ENCODE peak calls at places on chromosome 5, in ten cellular contexts. N, C, M, O, F, D, U, J, S and G are unnamed samples.

GRCh38 chr5:176359658-176360057 is 1.9 kb downstream of the KIAA1191 start:
- DNase-seq in N (no peak), C (no peak), M (no peak), O (no peak), F (no peak), D (no peak), U (no peak), J (no peak), S (no peak), G (no peak)

GRCh38 chr5:75509956-75510355 is 1.5 kb downstream of the CERT1 start:
- DNase-seq in N (no peak), C (peak), M (no peak), O (no peak), F (no peak), D (peak), U (no peak), J (no peak), S (no peak), G (no peak)

GRCh38 chr5:89901983-89902382 is 507.6 kb downstream of the CETN3 start:
- DNase-seq in N (no peak), C (no peak), M (no peak), O (no peak), F (peak), D (peak), U (no peak), J (no peak), S (no peak), G (no peak)

GRCh38 chr5:142512041-142512679 is 173.7 kb downstream of the FGF1 start:
- DNase-seq in N (no peak), C (no peak), M (no peak), O (no peak), F (no peak), D (no peak), U (no peak), J (no peak), S (no peak), G (no peak)

GRCh38 chr5:146049704-146050026 is 55.7 kb downstream of the PLAC8L1 start:
- DNase-seq in N (no peak), C (no peak), M (no peak), O (no peak), F (no peak), D (no peak), U (no peak), J (no peak), S (no peak), G (no peak)

GRCh38 chr5:156802501-156802900 is 47.6 kb upstream of the PPP1R2B start:
- DNase-seq in N (no peak), C (no peak), M (peak), O (no peak), F (no peak), D (no peak), U (no peak), J (no peak), S (no peak), G (no peak)

GRCh38 chr5:140251527-140251973 is 51.4 kb downstream of the PFDN1 start:
- DNase-seq in N (peak), C (no peak), M (no peak), O (peak), F (no peak), D (no peak), U (no peak), J (peak), S (no peak), G (no peak)

GRCh38 chr5:60703944-60704343 is 4.0 kb upstream of the DEPDC1B start:
- DNase-seq in N (no peak), C (no peak), M (no peak), O (no peak), F (no peak), D (no peak), U (no peak), J (no peak), S (no peak), G (no peak)

GRCh38 chr5:72151169-72151568 is 43.9 kb downstream of the MAP1B start:
- DNase-seq in N (no peak), C (no peak), M (no peak), O (no peak), F (no peak), D (no peak), U (no peak), J (no peak), S (no peak), G (no peak)

GRCh38 chr5:40904205-40904993 is 4.9 kb upstream of the C7 start:
- DNase-seq in N (no peak), C (peak), M (peak), O (peak), F (peak), D (peak), U (peak), J (peak), S (peak), G (no peak)

GRCh38 chr5:112475747-112476435 is 56.8 kb upstream of the EPB41L4A start:
- DNase-seq in N (no peak), C (no peak), M (no peak), O (no peak), F (no peak), D (no peak), U (no peak), J (no peak), S (no peak), G (no peak)

GRCh38 chr5:177378884-177379883 is 5.0 kb upstream of the SLC34A1 start:
- DNase-seq in N (no peak), C (no peak), M (no peak), O (no peak), F (no peak), D (no peak), U (no peak), J (no peak), S (no peak), G (no peak)

GRCh38 chr5:112270299-112271293 is 148.5 kb downstream of the EPB41L4A start:
- DNase-seq in N (no peak), C (no peak), M (no peak), O (no peak), F (no peak), D (no peak), U (no peak), J (no peak), S (peak), G (no peak)

GRCh38 chr5:82285206-82285605 is 7.1 kb upstream of the RPS23 start:
- DNase-seq in N (no peak), C (no peak), M (no peak), O (no peak), F (no peak), D (no peak), U (no peak), J (no peak), S (no peak), G (no peak)

GRCh38 chr5:146032911-146033310 is 72.5 kb downstream of the PLAC8L1 start:
- DNase-seq in N (no peak), C (no peak), M (no peak), O (no peak), F (no peak), D (no peak), U (no peak), J (no peak), S (no peak), G (no peak)

GRCh38 chr5:122429545-122430327 is 117.7 kb downstream of the SNCAIP start:
- DNase-seq in N (no peak), C (no peak), M (peak), O (no peak), F (no peak), D (no peak), U (no peak), J (no peak), S (no peak), G (no peak)

GRCh38 chr5:93192107-93192506 is 388.9 kb downstream of the NR2F1-AS1 start:
- DNase-seq in N (no peak), C (no peak), M (no peak), O (peak), F (no peak), D (no peak), U (no peak), J (peak), S (no peak), G (no peak)

GRCh38 chr5:654071-654778 is 38.9 kb downstream of the TPPP start:
- DNase-seq in N (no peak), C (no peak), M (no peak), O (no peak), F (no peak), D (no peak), U (no peak), J (no peak), S (no peak), G (no peak)

GRCh38 chr5:38404236-38404635 is 145.9 kb downstream of the EGFLAM start:
- DNase-seq in N (no peak), C (no peak), M (no peak), O (no peak), F (no peak), D (no peak), U (no peak), J (no peak), S (no peak), G (no peak)

GRCh38 chr5:2269656-2270055 is 386.9 kb upstream of the IRX4 start:
- DNase-seq in N (no peak), C (no peak), M (no peak), O (no peak), F (no peak), D (no peak), U (no peak), J (no peak), S (no peak), G (no peak)

GRCh38 chr5:2272755-2273154 is 390.0 kb upstream of the IRX4 start:
- DNase-seq in N (no peak), C (no peak), M (no peak), O (no peak), F (no peak), D (no peak), U (no peak), J (no peak), S (no peak), G (no peak)

GRCh38 chr5:2271280-2271679 is 388.6 kb upstream of the IRX4 start:
- DNase-seq in N (no peak), C (no peak), M (no peak), O (no peak), F (no peak), D (no peak), U (no peak), J (no peak), S (no peak), G (no peak)

GRCh38 chr5:2270467-2270866 is 387.7 kb upstream of the IRX4 start:
- DNase-seq in N (no peak), C (no peak), M (no peak), O (no peak), F (no peak), D (no peak), U (no peak), J (no peak), S (no peak), G (no peak)

DNA sequence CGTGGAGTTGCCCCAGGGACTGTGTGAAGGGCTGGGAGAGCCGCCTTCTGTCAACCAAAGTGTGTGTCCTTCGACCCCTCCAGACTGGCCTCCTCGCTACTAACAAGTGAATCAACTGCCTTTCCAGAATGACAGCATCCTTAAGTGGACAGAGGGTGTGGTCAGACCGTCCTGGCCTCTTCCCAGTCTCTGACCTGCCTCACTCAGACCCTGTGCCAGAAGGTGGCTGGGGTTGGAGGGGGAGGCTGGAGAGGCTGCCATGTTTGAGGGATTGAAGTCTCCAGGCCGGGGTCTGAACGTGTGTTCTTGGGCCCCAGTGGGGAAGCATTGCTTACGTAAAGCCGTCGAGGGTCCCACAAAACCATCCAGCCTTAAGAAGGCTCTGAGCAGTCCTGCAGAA is 389.3 kb upstream of the IRX4 start:
- DNase-seq in N (no peak), C (no peak), M (no peak), O (no peak), F (no peak), D (no peak), U (no peak), J (no peak), S (no peak), G (no peak)
- TF ChIP-seq POLR2AphosphoS5 in N (no peak), C (no peak), M (no peak), O (no peak), F (no peak), D (no peak), U (no peak), J (no peak), S (no peak), G (no peak)

GRCh38 chr5:135986891-135987401 is 32.2 kb upstream of the LECT2 start:
- DNase-seq in N (no peak), C (no peak), M (no peak), O (no peak), F (no peak), D (no peak), U (no peak), J (no peak), S (no peak), G (no peak)
- TF ChIP-seq POLR2AphosphoS5 in N (no peak), C (no peak), M (no peak), O (no peak), F (no peak), D (no peak), U (no peak), J (no peak), S (no peak), G (no peak)

GRCh38 chr5:39433123-39433522 is 8.3 kb upstream of the DAB2 start:
- DNase-seq in N (no peak), C (no peak), M (no peak), O (no peak), F (no peak), D (no peak), U (no peak), J (no peak), S (no peak), G (no peak)
- TF ChIP-seq POLR2AphosphoS5 in N (no peak), C (no peak), M (no peak), O (no peak), F (no peak), D (no peak), U (no peak), J (no peak), S (no peak), G (no peak)

GRCh38 chr5:134148316-134148715 is 28.4 kb downstream of the SKP1 start:
- DNase-seq in N (no peak), C (no peak), M (no peak), O (no peak), F (no peak), D (no peak), U (peak), J (no peak), S (no peak), G (no peak)
- TF ChIP-seq POLR2AphosphoS5 in N (no peak), C (no peak), M (no peak), O (no peak), F (no peak), D (no peak), U (no peak), J (no peak), S (peak), G (no peak)

DNA sequence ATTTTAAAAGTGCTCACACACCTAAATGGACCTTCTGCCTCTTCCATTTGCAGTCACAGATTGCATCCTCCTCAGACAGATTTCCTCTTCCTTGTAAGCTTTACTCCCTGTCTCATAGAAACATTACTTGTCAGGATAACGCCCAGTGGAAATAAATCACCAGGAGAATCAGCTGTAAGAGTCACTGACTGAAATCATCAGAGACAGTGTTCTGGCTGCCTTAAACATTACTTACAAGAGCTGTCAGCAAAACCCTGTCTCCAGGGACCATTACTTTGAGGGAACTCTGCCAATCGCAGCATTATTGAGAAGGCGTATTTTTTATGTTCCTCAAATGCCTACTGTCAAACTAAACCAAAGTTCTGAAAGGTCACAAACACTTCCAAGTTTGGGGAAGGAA is 5.9 kb downstream of the DPYSL3 start:
- DNase-seq in N (no peak), C (no peak), M (no peak), O (no peak), F (no peak), D (no peak), U (no peak), J (no peak), S (no peak), G (no peak)
- TF ChIP-seq POLR2AphosphoS5 in N (no peak), C (peak), M (no peak), O (no peak), F (no peak), D (no peak), U (no peak), J (no peak), S (no peak), G (peak)